ENCODE peak calls at places on chromosomes 7 and 10, in six cellular contexts. One of them, this sample, is unnamed.
A peak's percentile ranks its signal among the peaks of the same experiment; 100 is the strongest.

GRCh38 chr7:156722427-156722826 is 81.9 kb downstream of the RNF32 start:
- DNase-seq in hepatocyte: no peak
- DNase-seq in psoas muscle: no peak
- DNase-seq in A673: no peak
- DNase-seq in brain microvascular endothelial cell: no peak
- DNase-seq in astrocyte: peak; percentile 29
- DNase-seq in this sample: no peak

GRCh38 chr10:35574924-35575352 is 30.2 kb upstream of the GJD4 start:
- DNase-seq in hepatocyte: no peak
- DNase-seq in psoas muscle: no peak
- DNase-seq in A673: no peak
- DNase-seq in brain microvascular endothelial cell: peak; percentile 97
- DNase-seq in astrocyte: peak; percentile 96
- DNase-seq in this sample: no peak

GRCh38 chr10:93752761-93753160 is 5.0 kb upstream of the LGI1 start:
- DNase-seq in hepatocyte: peak; percentile 78
- DNase-seq in psoas muscle: no peak
- DNase-seq in A673: peak; percentile 29
- DNase-seq in brain microvascular endothelial cell: peak; percentile 66
- DNase-seq in astrocyte: peak; percentile 30
- DNase-seq in this sample: no peak

GRCh38 chr10:129845081-129845823 is 118.8 kb downstream of the EBF3 start:
- DNase-seq in hepatocyte: no peak
- DNase-seq in psoas muscle: no peak
- DNase-seq in A673: peak; percentile 52
- DNase-seq in brain microvascular endothelial cell: no peak
- DNase-seq in astrocyte: no peak
- DNase-seq in this sample: no peak

GRCh38 chr7:2511769-2512168 is 7.8 kb upstream of the LFNG start:
- DNase-seq in hepatocyte: no peak
- DNase-seq in psoas muscle: no peak
- DNase-seq in A673: no peak
- DNase-seq in brain microvascular endothelial cell: no peak
- DNase-seq in astrocyte: no peak
- DNase-seq in this sample: no peak

GRCh38 chr7:76291346-76292205 is 10.9 kb upstream of the HSPB1 start:
- DNase-seq in hepatocyte: peak; percentile 93
- DNase-seq in psoas muscle: peak; percentile 93
- DNase-seq in A673: peak; percentile 97
- DNase-seq in brain microvascular endothelial cell: peak; percentile 97
- DNase-seq in astrocyte: peak; percentile 96
- DNase-seq in this sample: peak; percentile 93

GRCh38 chr10:78413294-78414055 is 379.8 kb downstream of the RPS24 start:
- DNase-seq in hepatocyte: no peak
- DNase-seq in psoas muscle: no peak
- DNase-seq in A673: no peak
- DNase-seq in brain microvascular endothelial cell: no peak
- DNase-seq in astrocyte: peak; percentile 31
- DNase-seq in this sample: no peak

GRCh38 chr7:126780993-126781392 is 471.7 kb downstream of the GRM8 start:
- DNase-seq in hepatocyte: no peak
- DNase-seq in psoas muscle: no peak
- DNase-seq in A673: no peak
- DNase-seq in brain microvascular endothelial cell: no peak
- DNase-seq in astrocyte: no peak
- DNase-seq in this sample: no peak

GRCh38 chr10:79093658-79094411 is 25.1 kb downstream of the ZMIZ1 start:
- DNase-seq in hepatocyte: peak; percentile 85
- DNase-seq in psoas muscle: peak; percentile 68
- DNase-seq in A673: no peak
- DNase-seq in brain microvascular endothelial cell: no peak
- DNase-seq in astrocyte: peak; percentile 70
- DNase-seq in this sample: no peak

GRCh38 chr7:106057962-106058901 is 53.9 kb downstream of the SYPL1 start:
- DNase-seq in hepatocyte: no peak
- DNase-seq in psoas muscle: no peak
- DNase-seq in A673: peak; percentile 62
- DNase-seq in brain microvascular endothelial cell: no peak
- DNase-seq in astrocyte: no peak
- DNase-seq in this sample: no peak

GRCh38 chr7:90210925-90211324 is 615 bp upstream of the STEAP2 start:
- DNase-seq in hepatocyte: peak; percentile 44
- DNase-seq in psoas muscle: no peak
- DNase-seq in A673: peak; percentile 48
- DNase-seq in brain microvascular endothelial cell: no peak
- DNase-seq in astrocyte: no peak
- DNase-seq in this sample: no peak

GRCh38 chr7:116218051-116218645 is 7.8 kb downstream of the TES start:
- DNase-seq in hepatocyte: peak; percentile 41
- DNase-seq in psoas muscle: no peak
- DNase-seq in A673: peak; percentile 45
- DNase-seq in brain microvascular endothelial cell: peak; percentile 99
- DNase-seq in astrocyte: peak; percentile 99
- DNase-seq in this sample: no peak

GRCh38 chr7:95901006-95901405 is 128.7 kb downstream of the DYNC1I1 start:
- DNase-seq in hepatocyte: no peak
- DNase-seq in psoas muscle: no peak
- DNase-seq in A673: no peak
- DNase-seq in brain microvascular endothelial cell: no peak
- DNase-seq in astrocyte: no peak
- DNase-seq in this sample: no peak

GRCh38 chr10:104018471-104018870 is 51.5 kb downstream of the SLK start:
- DNase-seq in hepatocyte: no peak
- DNase-seq in psoas muscle: no peak
- DNase-seq in A673: no peak
- DNase-seq in brain microvascular endothelial cell: no peak
- DNase-seq in astrocyte: no peak
- DNase-seq in this sample: no peak

GRCh38 chr10:71516890-71517289 is 120.2 kb downstream of the CDH23 start:
- DNase-seq in hepatocyte: no peak
- DNase-seq in psoas muscle: no peak
- DNase-seq in A673: no peak
- DNase-seq in brain microvascular endothelial cell: no peak
- DNase-seq in astrocyte: no peak
- DNase-seq in this sample: peak; percentile 42

GRCh38 chr7:124246262-124246863 is 213.5 kb upstream of the TMEM229A start:
- DNase-seq in hepatocyte: no peak
- DNase-seq in psoas muscle: no peak
- DNase-seq in A673: no peak
- DNase-seq in brain microvascular endothelial cell: no peak
- DNase-seq in astrocyte: peak; percentile 16
- DNase-seq in this sample: no peak

GRCh38 chr7:1513657-1514095 is 9.5 kb upstream of the INTS1 start:
- DNase-seq in hepatocyte: no peak
- DNase-seq in psoas muscle: no peak
- DNase-seq in A673: no peak
- DNase-seq in brain microvascular endothelial cell: no peak
- DNase-seq in astrocyte: no peak
- DNase-seq in this sample: peak; percentile 73

GRCh38 chr7:26202019-26202985 is 757 bp downstream of the CBX3 start:
- DNase-seq in hepatocyte: peak; percentile 79
- DNase-seq in psoas muscle: peak; percentile 62
- DNase-seq in A673: no peak
- DNase-seq in brain microvascular endothelial cell: no peak
- DNase-seq in astrocyte: peak; percentile 31
- DNase-seq in this sample: peak; percentile 87

GRCh38 chr10:34163075-34163905 is 651.8 kb downstream of the PARD3 start:
- DNase-seq in hepatocyte: no peak
- DNase-seq in psoas muscle: no peak
- DNase-seq in A673: no peak
- DNase-seq in brain microvascular endothelial cell: no peak
- DNase-seq in astrocyte: peak; percentile 27
- DNase-seq in this sample: no peak

GRCh38 chr7:55513849-55514248 is 58.5 kb downstream of the VOPP1 start:
- DNase-seq in hepatocyte: no peak
- DNase-seq in psoas muscle: no peak
- DNase-seq in A673: no peak
- DNase-seq in brain microvascular endothelial cell: no peak
- DNase-seq in astrocyte: no peak
- DNase-seq in this sample: no peak

GRCh38 chr10:75773139-75773801 is 341.8 kb downstream of the LRMDA start:
- DNase-seq in hepatocyte: peak; percentile 65
- DNase-seq in psoas muscle: no peak
- DNase-seq in A673: no peak
- DNase-seq in brain microvascular endothelial cell: peak; percentile 85
- DNase-seq in astrocyte: peak; percentile 83
- DNase-seq in this sample: no peak

GRCh38 chr10:58512470-58513188 is at the start of gene BICC1:
- DNase-seq in hepatocyte: peak; percentile 76
- DNase-seq in psoas muscle: peak; percentile 61
- DNase-seq in A673: peak; percentile 40
- DNase-seq in brain microvascular endothelial cell: peak; percentile 31
- DNase-seq in astrocyte: peak; percentile 51
- DNase-seq in this sample: peak; percentile 83

GRCh38 chr7:140478361-140479061 is 794 bp downstream of the MKRN1 start:
- DNase-seq in hepatocyte: peak; percentile 67
- DNase-seq in psoas muscle: peak; percentile 37
- DNase-seq in A673: peak; percentile 54
- DNase-seq in brain microvascular endothelial cell: peak; percentile 22
- DNase-seq in astrocyte: peak; percentile 22
- DNase-seq in this sample: no peak

GRCh38 chr10:9175200-9175599 is 1120.7 kb downstream of the GATA3 start:
- DNase-seq in hepatocyte: no peak
- DNase-seq in psoas muscle: no peak
- DNase-seq in A673: no peak
- DNase-seq in brain microvascular endothelial cell: no peak
- DNase-seq in astrocyte: no peak
- DNase-seq in this sample: no peak

GRCh38 chr7:13416071-13416470 is 573.4 kb downstream of the ETV1 start:
- DNase-seq in hepatocyte: no peak
- DNase-seq in psoas muscle: no peak
- DNase-seq in A673: no peak
- DNase-seq in brain microvascular endothelial cell: no peak
- DNase-seq in astrocyte: no peak
- DNase-seq in this sample: no peak

GRCh38 chr7:7529328-7529727 is 6.3 kb downstream of the COL28A1 start:
- DNase-seq in hepatocyte: no peak
- DNase-seq in psoas muscle: no peak
- DNase-seq in A673: no peak
- DNase-seq in brain microvascular endothelial cell: no peak
- DNase-seq in astrocyte: no peak
- DNase-seq in this sample: no peak

GRCh38 chr10:125218967-125219366 is 58.6 kb upstream of the CTBP2 start:
- DNase-seq in hepatocyte: no peak
- DNase-seq in psoas muscle: no peak
- DNase-seq in A673: no peak
- DNase-seq in brain microvascular endothelial cell: no peak
- DNase-seq in astrocyte: no peak
- DNase-seq in this sample: no peak

DNA sequence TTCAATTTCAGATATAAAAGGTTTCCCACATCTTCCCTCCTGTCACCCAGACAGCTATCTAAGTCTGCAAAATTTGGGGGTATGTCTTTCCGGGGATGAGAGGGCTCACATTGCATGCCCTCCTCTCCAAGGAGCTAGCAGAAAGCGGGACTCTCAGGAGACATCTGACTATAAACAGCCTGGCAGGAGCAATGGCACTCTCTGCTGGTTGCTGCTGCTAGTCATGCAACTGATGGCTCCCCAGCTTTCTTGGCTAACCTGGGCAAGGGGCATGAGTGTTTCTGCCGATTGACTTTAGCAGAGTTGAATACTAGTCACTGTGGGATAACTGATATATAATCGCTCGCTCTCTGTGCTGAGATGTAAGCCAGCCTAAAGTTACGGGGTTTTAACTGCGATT is 12.0 kb downstream of the TBX20 start:
- DNase-seq in hepatocyte: no peak
- DNase-seq in psoas muscle: no peak
- DNase-seq in A673: no peak
- DNase-seq in brain microvascular endothelial cell: no peak
- DNase-seq in astrocyte: no peak
- DNase-seq in this sample: no peak
- TF ChIP-seq CTCF in hepatocyte: no peak
- TF ChIP-seq CTCF in psoas muscle: peak; percentile 13
- TF ChIP-seq CTCF in A673: no peak
- TF ChIP-seq CTCF in brain microvascular endothelial cell: no peak
- TF ChIP-seq CTCF in astrocyte: no peak
- TF ChIP-seq CTCF in this sample: no peak

GRCh38 chr10:13121500-13121854 is 21.5 kb downstream of the OPTN start:
- DNase-seq in hepatocyte: no peak
- DNase-seq in psoas muscle: no peak
- DNase-seq in A673: no peak
- DNase-seq in brain microvascular endothelial cell: no peak
- DNase-seq in astrocyte: no peak
- DNase-seq in this sample: no peak
- H3K36me3 ChIP-seq in hepatocyte: peaks cover 3% of the 10 kb centered on the region
- H3K36me3 ChIP-seq in psoas muscle: peaks cover 89% of the 10 kb centered on the region
- H3K36me3 ChIP-seq in A673: peaks cover 4% of the 10 kb centered on the region
- H3K36me3 ChIP-seq in brain microvascular endothelial cell: peaks cover 73% of the 10 kb centered on the region
- H3K36me3 ChIP-seq in astrocyte: peaks cover 55% of the 10 kb centered on the region
- H3K36me3 ChIP-seq in this sample: peaks cover 4% of the 10 kb centered on the region

GRCh38 chr7:10022480-10022879 is 951.2 kb upstream of the PHF14 start:
- DNase-seq in hepatocyte: no peak
- DNase-seq in psoas muscle: no peak
- DNase-seq in A673: no peak
- DNase-seq in brain microvascular endothelial cell: no peak
- DNase-seq in astrocyte: no peak
- DNase-seq in this sample: no peak

DNA sequence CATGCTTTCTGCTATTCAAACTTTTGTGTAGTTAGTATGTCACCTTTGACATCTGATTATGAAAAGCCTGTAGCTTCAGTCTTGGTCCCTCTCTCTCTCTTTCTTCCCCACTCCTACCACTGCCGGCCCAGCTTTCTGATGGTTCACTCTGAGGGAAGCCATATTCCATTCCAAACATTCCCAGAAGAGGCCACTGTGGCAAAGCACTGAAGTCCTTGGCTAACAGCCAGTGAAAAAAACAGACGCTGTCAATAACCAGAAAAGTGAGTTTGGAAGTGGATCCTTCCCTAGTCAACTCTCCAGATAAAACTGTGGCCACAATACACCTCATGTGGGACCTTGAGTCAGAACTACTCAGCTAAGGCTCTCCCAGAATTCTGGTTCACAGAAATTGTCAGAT is 950.7 kb upstream of the PHF14 start:
- DNase-seq in hepatocyte: peak; percentile 67
- DNase-seq in psoas muscle: no peak
- DNase-seq in A673: peak; percentile 2
- DNase-seq in brain microvascular endothelial cell: peak; percentile 0
- DNase-seq in astrocyte: no peak
- DNase-seq in this sample: no peak
- TF ChIP-seq CTCF in hepatocyte: peak; percentile 40
- TF ChIP-seq CTCF in psoas muscle: no peak
- TF ChIP-seq CTCF in A673: no peak
- TF ChIP-seq CTCF in brain microvascular endothelial cell: peak; percentile 58
- TF ChIP-seq CTCF in astrocyte: no peak
- TF ChIP-seq CTCF in this sample: no peak

DNA sequence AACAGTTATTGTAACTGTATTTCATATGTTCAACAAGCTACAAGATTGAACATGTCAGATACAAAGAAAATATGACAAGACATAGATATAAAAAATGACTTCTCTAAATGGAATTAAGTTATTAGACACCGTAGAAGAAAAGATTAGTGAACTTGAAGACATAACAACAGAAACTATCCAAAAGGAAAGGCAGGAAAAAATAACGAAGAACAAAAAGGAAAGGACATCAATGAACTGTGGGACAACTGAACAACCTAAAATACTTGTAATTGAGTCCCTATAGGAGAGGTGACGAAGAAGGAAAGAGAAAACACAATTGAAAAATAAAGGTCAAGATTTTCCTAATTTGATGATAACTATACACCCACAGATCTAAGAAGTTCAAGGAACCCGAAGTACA is 32.3 kb downstream of the UPF2 start:
- DNase-seq in hepatocyte: no peak
- DNase-seq in psoas muscle: no peak
- DNase-seq in A673: no peak
- DNase-seq in brain microvascular endothelial cell: no peak
- DNase-seq in astrocyte: no peak
- DNase-seq in this sample: no peak
- H3K36me3 ChIP-seq in hepatocyte: no peaks in the 10 kb centered on the region
- H3K36me3 ChIP-seq in psoas muscle: peaks cover 52% of the 10 kb centered on the region
- H3K36me3 ChIP-seq in A673: peaks cover 35% of the 10 kb centered on the region
- H3K36me3 ChIP-seq in brain microvascular endothelial cell: peaks cover 13% of the 10 kb centered on the region
- H3K36me3 ChIP-seq in astrocyte: peaks cover 8% of the 10 kb centered on the region
- H3K36me3 ChIP-seq in this sample: peaks cover 83% of the 10 kb centered on the region

This sample was measured in left lung.